ENCODE peak calls at places on chromosome 5, in five cellular contexts. Q is IMR-90; O is NCI-H2081; F is GM04503; Y is stimulated activated CD8-positive, alpha-beta memory T cell treated with anti-CD3 and anti-CD28 coated beads, Interleukin-15, amount 100 ng/mL, for 24 hours. J is an unnamed sample.

GRCh38 chr5:14809369-14810144 is 62.0 kb downstream of the ANKH start:
- DNase-seq in Q (peak; percentile 93), O (no peak), F (peak; percentile 75), Y (peak; percentile 25), J (peak; percentile 67)

GRCh38 chr5:100595152-100595811 is 60.1 kb downstream of the FAM174A start:
- DNase-seq in Q (peak; percentile 97), O (no peak), F (peak; percentile 82), Y (no peak), J (no peak)

GRCh38 chr5:172407241-172407691 is 47.1 kb downstream of the SH3PXD2B start:
- DNase-seq in Q (peak; percentile 55), O (no peak), F (no peak), Y (no peak), J (no peak)

GRCh38 chr5:149957855-149958254 is 2.7 kb upstream of the SLC26A2 start:
- DNase-seq in Q (no peak), O (no peak), F (no peak), Y (no peak), J (no peak)

GRCh38 chr5:4575608-4576007 is 564.5 kb upstream of the ADAMTS16 start:
- DNase-seq in Q (no peak), O (no peak), F (no peak), Y (no peak), J (no peak)

GRCh38 chr5:115415143-115415491 is 118.7 kb upstream of the CCDC112 start:
- DNase-seq in Q (peak; percentile 82), O (no peak), F (no peak), Y (no peak), J (no peak)

GRCh38 chr5:175797521-175798038 is 73.8 kb upstream of the CPLX2 start:
- DNase-seq in Q (no peak), O (peak; percentile 58), F (no peak), Y (no peak), J (no peak)

GRCh38 chr5:74239268-74239667 is 401.3 kb downstream of the ENC1 start:
- DNase-seq in Q (no peak), O (no peak), F (no peak), Y (no peak), J (peak; percentile 48)

GRCh38 chr5:179902763-179903158 is 4.9 kb downstream of the TBC1D9B start:
- DNase-seq in Q (no peak), O (no peak), F (no peak), Y (no peak), J (peak; percentile 49)

J was measured in upper lobe of left lung.